ENCODE peak calls at places on chromosomes 1 and 21, in six cellular contexts. G is heart right ventricle, L is MG63, N is trophoblast cell, B is hepatocyte, D is cardiac fibroblast. C is an unnamed sample.

GRCh38 chr1:202023033-202023433 is 12.6 kb downstream of the ELF3 start:
- DNase-seq in G (no peak), L (no peak), N (peak; percentile 97), B (peak; percentile 93), D (no peak), C (no peak)

GRCh38 chr1:199723557-199723956 is 304.0 kb upstream of the NR5A2 start:
- DNase-seq in G (no peak), L (no peak), N (no peak), B (no peak), D (peak; percentile 28), C (no peak)

GRCh38 chr1:152225678-152226077 is 1.7 kb upstream of the HRNR start:
- DNase-seq in G (no peak), L (no peak), N (no peak), B (no peak), D (peak; percentile 10), C (no peak)

GRCh38 chr1:52901384-52901783 is 20.2 kb downstream of the ECHDC2 start:
- DNase-seq in G (no peak), L (no peak), N (no peak), B (no peak), D (peak; percentile 6), C (no peak)

GRCh38 chr1:197921235-197922069 is 4.3 kb downstream of the LHX9 start:
- DNase-seq in G (no peak), L (no peak), N (no peak), B (peak; percentile 28), D (no peak), C (no peak)

GRCh38 chr1:202329891-202330290 is 11.8 kb downstream of the UBE2T start:
- DNase-seq in G (no peak), L (no peak), N (peak; percentile 10), B (no peak), D (no peak), C (no peak)

GRCh38 chr1:27643626-27644368 is 8.8 kb upstream of the FGR start:
- DNase-seq in G (peak; percentile 57), L (peak; percentile 52), N (peak; percentile 84), B (peak; percentile 66), D (peak; percentile 72), C (no peak)

GRCh38 chr1:19206947-19207346 is 3.1 kb downstream of the UBR4 start:
- DNase-seq in G (no peak), L (no peak), N (no peak), B (no peak), D (no peak), C (no peak)

GRCh38 chr1:94539496-94539895 is 2.1 kb downstream of the F3 start:
- DNase-seq in G (peak; percentile 43), L (peak; percentile 90), N (no peak), B (no peak), D (no peak), C (no peak)

GRCh38 chr21:42233067-42233981 is 14.4 kb downstream of the ABCG1 start:
- DNase-seq in G (peak; percentile 75), L (peak; percentile 28), N (peak; percentile 90), B (peak; percentile 74), D (peak; percentile 58), C (no peak)

GRCh38 chr1:113223546-113223945 is 150.5 kb downstream of the LRIG2 start:
- DNase-seq in G (peak; percentile 23), L (no peak), N (peak; percentile 20), B (peak; percentile 51), D (peak; percentile 21), C (peak; percentile 24)

GRCh38 chr1:172905452-172905851 is 145.3 kb downstream of the TNFSF18 start:
- DNase-seq in G (no peak), L (no peak), N (no peak), B (no peak), D (peak; percentile 49), C (no peak)

GRCh38 chr1:100443739-100444571 is 91.6 kb downstream of the CDC14A start:
- DNase-seq in G (no peak), L (no peak), N (peak; percentile 82), B (peak; percentile 56), D (peak; percentile 50), C (no peak)

GRCh38 chr21:15543473-15543872 is 186.3 kb upstream of the USP25 start:
- DNase-seq in G (no peak), L (no peak), N (no peak), B (no peak), D (no peak), C (no peak)

GRCh38 chr1:8947127-8947691 is 1.5 kb downstream of the CA6 start:
- DNase-seq in G (no peak), L (no peak), N (no peak), B (no peak), D (peak; percentile 7), C (no peak)

GRCh38 chr1:89974701-89975470 is 20.0 kb upstream of the ZNF326 start:
- DNase-seq in G (no peak), L (peak; percentile 84), N (no peak), B (no peak), D (peak; percentile 72), C (peak; percentile 78)

GRCh38 chr1:113040041-113040440 is 33.0 kb upstream of the LRIG2 start:
- DNase-seq in G (no peak), L (no peak), N (no peak), B (no peak), D (no peak), C (no peak)

GRCh38 chr21:26833460-26833939 is 11.7 kb downstream of the ADAMTS1 start:
- DNase-seq in G (no peak), L (no peak), N (peak; percentile 33), B (no peak), D (peak; percentile 52), C (no peak)

GRCh38 chr1:31101147-31101502 is 35.6 kb upstream of the PUM1 start:
- DNase-seq in G (peak; percentile 7), L (no peak), N (no peak), B (peak; percentile 29), D (peak; percentile 67), C (peak; percentile 15)

GRCh38 chr1:32798191-32798590 is 19.0 kb downstream of the YARS1 start:
- DNase-seq in G (no peak), L (no peak), N (peak; percentile 41), B (no peak), D (peak; percentile 62), C (no peak)

GRCh38 chr21:31098576-31099005 is 60.3 kb upstream of the KRTAP19-8 start:
- DNase-seq in G (peak; percentile 58), L (peak; percentile 46), N (peak; percentile 88), B (peak; percentile 78), D (peak; percentile 69), C (no peak)

GRCh38 chr1:54158071-54158470 is 5.3 kb upstream of the CDCP2 start:
- DNase-seq in G (no peak), L (peak; percentile 92), N (no peak), B (no peak), D (peak; percentile 10), C (no peak)

GRCh38 chr1:40665335-40666171 is at the start of gene RIMS3:
- DNase-seq in G (peak; percentile 62), L (peak; percentile 54), N (peak; percentile 66), B (peak; percentile 87), D (peak; percentile 34), C (no peak)
- H3K4me3 ChIP-seq in G (peak within 1 kb of the TSS; percentile 67), L (peak within 1 kb of the TSS; percentile 33), N (peak within 1 kb of the TSS; percentile 84), B (peak within 1 kb of the TSS; percentile 95), D (peak within 1 kb of the TSS; percentile 42), C (peak within 1 kb of the TSS; percentile 43)

GRCh38 chr1:150764617-150765090 is 924 bp downstream of the CTSS start:
- DNase-seq in G (no peak), L (no peak), N (peak; percentile 56), B (peak; percentile 16), D (peak; percentile 94), C (peak; percentile 50)
- H3K4me3 ChIP-seq in G (peak overlapping the region; percentile 49), L (no peak overlapping the region), N (no peak overlapping the region), B (no peak overlapping the region), D (no peak overlapping the region), C (no peak overlapping the region)

DNA sequence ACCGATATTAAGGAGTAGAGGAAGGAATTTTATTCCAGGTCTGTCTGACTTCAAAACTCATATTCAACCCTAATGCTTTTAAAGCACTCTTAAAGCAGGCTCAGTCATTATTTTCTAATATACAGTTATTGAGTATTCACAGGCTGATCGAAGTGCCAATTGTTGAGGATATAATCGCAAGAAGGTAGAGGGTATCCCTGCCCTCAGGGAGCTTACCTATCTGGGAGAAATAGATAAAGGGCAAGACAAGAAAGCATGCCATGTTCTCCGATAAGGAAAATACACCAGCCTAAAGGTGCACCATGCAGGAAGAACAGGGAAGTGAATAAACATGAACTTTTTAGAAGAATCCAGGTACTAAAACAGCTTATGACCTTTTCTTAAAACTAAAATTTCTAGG is 361.2 kb downstream of the SMYD3 start:
- DNase-seq in G (no peak), L (no peak), N (no peak), B (no peak), D (no peak), C (no peak)
- H3K4me3 ChIP-seq in G (no peak overlapping the region), L (no peak overlapping the region), N (no peak overlapping the region), B (no peak overlapping the region), D (no peak overlapping the region), C (no peak overlapping the region)

GRCh38 chr1:40316595-40317393 is at the start of gene COL9A2:
- DNase-seq in G (no peak), L (no peak), N (peak; percentile 69), B (peak; percentile 73), D (no peak), C (no peak)

GRCh38 chr1:40318970-40319621 is 2.0 kb upstream of the COL9A2 start:
- DNase-seq in G (no peak), L (no peak), N (no peak), B (no peak), D (no peak), C (no peak)

GRCh38 chr1:40315795-40316594 is 1.1 kb downstream of the COL9A2 start:
- DNase-seq in G (no peak), L (no peak), N (peak; percentile 12), B (peak; percentile 49), D (no peak), C (no peak)

GRCh38 chr1:40318476-40318875 is 1.4 kb upstream of the COL9A2 start:
- DNase-seq in G (no peak), L (no peak), N (no peak), B (no peak), D (no peak), C (no peak)

GRCh38 chr1:40317394-40318074 is 448 bp upstream of the COL9A2 start:
- DNase-seq in G (no peak), L (no peak), N (no peak), B (no peak), D (no peak), C (no peak)
- H3K4me3 ChIP-seq in G (peak overlapping the region; percentile 55), L (no peak overlapping the region), N (no peak overlapping the region), B (no peak overlapping the region), D (no peak overlapping the region), C (no peak overlapping the region)